ENCODE peak calls at places on chromosomes 7 and 10, in six cellular contexts. I, D, C, P, V and N are unnamed samples.

GRCh38 chr7:35869810-35870209 is 69.0 kb downstream of the SEPTIN7 start:
- DNase-seq in I (no peak), D (no peak), C (no peak), P (no peak), V (no peak), N (no peak)

GRCh38 chr7:138245682-138246081 is 169.4 kb downstream of the AKR1D1 start:
- DNase-seq in I (no peak), D (no peak), C (no peak), P (no peak), V (no peak), N (no peak)

GRCh38 chr10:128062331-128062730 is 63.9 kb downstream of the MKI67 start:
- DNase-seq in I (no peak), D (no peak), C (peak; percentile 60), P (no peak), V (peak; percentile 74), N (no peak)

GRCh38 chr7:48154792-48155413 is 16.4 kb upstream of the ABCA13 start:
- DNase-seq in I (no peak), D (no peak), C (peak; percentile 32), P (no peak), V (peak; percentile 84), N (peak; percentile 19)

GRCh38 chr7:78437118-78437517 is 638.5 kb downstream of the PHTF2 start:
- DNase-seq in I (no peak), D (no peak), C (no peak), P (no peak), V (no peak), N (no peak)

GRCh38 chr7:134685250-134685649 is 38.6 kb downstream of the BPGM start:
- DNase-seq in I (no peak), D (no peak), C (no peak), P (no peak), V (no peak), N (no peak)

GRCh38 chr10:49222170-49222569 is 34.0 kb upstream of the TMEM273 start:
- DNase-seq in I (no peak), D (no peak), C (no peak), P (no peak), V (no peak), N (no peak)

GRCh38 chr10:76643465-76643864 is 994.1 kb downstream of the KCNMA1 start:
- DNase-seq in I (no peak), D (peak; percentile 50), C (no peak), P (no peak), V (no peak), N (no peak)

GRCh38 chr7:141663081-141663510 is 38.9 kb downstream of the DENND11 start:
- DNase-seq in I (no peak), D (no peak), C (no peak), P (no peak), V (no peak), N (no peak)

GRCh38 chr7:6231184-6231583 is 41.2 kb downstream of the CYTH3 start:
- DNase-seq in I (no peak), D (no peak), C (no peak), P (no peak), V (no peak), N (no peak)